ENCODE peak calls at places on chromosome 7, in seven cellular contexts. One of them, this sample, is unnamed.

GRCh38 chr7:97381815-97382214 is 264.3 kb downstream of the SDHAF3 start:
- DNase-seq in HT1080: no peak
- DNase-seq in KBM-7: no peak
- DNase-seq in mucosa of gallbladder: no peak
- DNase-seq in activated T-helper 9 cell treated with anti-CD3 and anti-CD28 coated beads, Interleukin-2, amount 50 U/mL, for 16 hours: no peak
- DNase-seq in hepatocyte: no peak
- DNase-seq in T-helper 17 cell: no peak
- DNase-seq in this sample: no peak

GRCh38 chr7:351681-352480 is 61.9 kb downstream of the FOXL3 start:
- DNase-seq in hepatocyte: no peak
- DNase-seq in activated T-helper 9 cell treated with anti-CD3 and anti-CD28 coated beads, Interleukin-2, amount 50 U/mL, for 16 hours: no peak
- DNase-seq in T-helper 17 cell: peak
- DNase-seq in KBM-7: no peak
- DNase-seq in mucosa of gallbladder: no peak
- DNase-seq in HT1080: no peak
- DNase-seq in this sample: peak

GRCh38 chr7:1758417-1758858 is 88.4 kb downstream of the ELFN1 start:
- DNase-seq in HT1080: peak
- DNase-seq in T-helper 17 cell: no peak
- DNase-seq in KBM-7: peak
- DNase-seq in mucosa of gallbladder: peak
- DNase-seq in activated T-helper 9 cell treated with anti-CD3 and anti-CD28 coated beads, Interleukin-2, amount 50 U/mL, for 16 hours: no peak
- DNase-seq in hepatocyte: peak
- DNase-seq in this sample: no peak

GRCh38 chr7:131105294-131105802 is 222.3 kb upstream of the MKLN1 start:
- DNase-seq in T-helper 17 cell: no peak
- DNase-seq in activated T-helper 9 cell treated with anti-CD3 and anti-CD28 coated beads, Interleukin-2, amount 50 U/mL, for 16 hours: no peak
- DNase-seq in mucosa of gallbladder: peak
- DNase-seq in HT1080: peak
- DNase-seq in KBM-7: peak
- DNase-seq in hepatocyte: no peak
- DNase-seq in this sample: no peak

GRCh38 chr7:2651336-2651735 is 19.6 kb downstream of the TTYH3 start:
- DNase-seq in mucosa of gallbladder: no peak
- DNase-seq in activated T-helper 9 cell treated with anti-CD3 and anti-CD28 coated beads, Interleukin-2, amount 50 U/mL, for 16 hours: no peak
- DNase-seq in KBM-7: peak
- DNase-seq in HT1080: no peak
- DNase-seq in T-helper 17 cell: no peak
- DNase-seq in hepatocyte: no peak
- DNase-seq in this sample: no peak

GRCh38 chr7:87875151-87876039 is 765 bp downstream of the SLC25A40 start:
- DNase-seq in hepatocyte: no peak
- DNase-seq in T-helper 17 cell: no peak
- DNase-seq in KBM-7: peak
- DNase-seq in HT1080: no peak
- DNase-seq in activated T-helper 9 cell treated with anti-CD3 and anti-CD28 coated beads, Interleukin-2, amount 50 U/mL, for 16 hours: peak
- DNase-seq in mucosa of gallbladder: no peak
- DNase-seq in this sample: no peak

GRCh38 chr7:134703781-134704180 is 57.1 kb downstream of the BPGM start:
- DNase-seq in activated T-helper 9 cell treated with anti-CD3 and anti-CD28 coated beads, Interleukin-2, amount 50 U/mL, for 16 hours: no peak
- DNase-seq in HT1080: no peak
- DNase-seq in T-helper 17 cell: no peak
- DNase-seq in KBM-7: no peak
- DNase-seq in hepatocyte: no peak
- DNase-seq in mucosa of gallbladder: no peak
- DNase-seq in this sample: no peak

GRCh38 chr7:36048902-36049240 is 104.2 kb upstream of the EEPD1 start:
- DNase-seq in HT1080: peak
- DNase-seq in activated T-helper 9 cell treated with anti-CD3 and anti-CD28 coated beads, Interleukin-2, amount 50 U/mL, for 16 hours: no peak
- DNase-seq in T-helper 17 cell: no peak
- DNase-seq in mucosa of gallbladder: no peak
- DNase-seq in KBM-7: no peak
- DNase-seq in hepatocyte: no peak
- DNase-seq in this sample: no peak

GRCh38 chr7:45990276-45990675 is 69.2 kb upstream of the IGFBP3 start:
- DNase-seq in activated T-helper 9 cell treated with anti-CD3 and anti-CD28 coated beads, Interleukin-2, amount 50 U/mL, for 16 hours: no peak
- DNase-seq in HT1080: no peak
- DNase-seq in mucosa of gallbladder: peak
- DNase-seq in hepatocyte: no peak
- DNase-seq in T-helper 17 cell: no peak
- DNase-seq in KBM-7: no peak
- DNase-seq in this sample: no peak

GRCh38 chr7:20194586-20194985 is 22.6 kb downstream of the MACC1 start:
- DNase-seq in hepatocyte: no peak
- DNase-seq in activated T-helper 9 cell treated with anti-CD3 and anti-CD28 coated beads, Interleukin-2, amount 50 U/mL, for 16 hours: no peak
- DNase-seq in HT1080: no peak
- DNase-seq in KBM-7: no peak
- DNase-seq in T-helper 17 cell: no peak
- DNase-seq in mucosa of gallbladder: no peak
- DNase-seq in this sample: no peak

GRCh38 chr7:19069842-19070241 is 47.6 kb downstream of the TWIST1 start:
- DNase-seq in activated T-helper 9 cell treated with anti-CD3 and anti-CD28 coated beads, Interleukin-2, amount 50 U/mL, for 16 hours: no peak
- DNase-seq in T-helper 17 cell: no peak
- DNase-seq in mucosa of gallbladder: no peak
- DNase-seq in KBM-7: no peak
- DNase-seq in hepatocyte: no peak
- DNase-seq in HT1080: peak
- DNase-seq in this sample: no peak

GRCh38 chr7:45865594-45866410 is 7.1 kb downstream of the CCDC201 start:
- DNase-seq in mucosa of gallbladder: no peak
- DNase-seq in T-helper 17 cell: no peak
- DNase-seq in HT1080: no peak
- DNase-seq in activated T-helper 9 cell treated with anti-CD3 and anti-CD28 coated beads, Interleukin-2, amount 50 U/mL, for 16 hours: no peak
- DNase-seq in KBM-7: no peak
- DNase-seq in hepatocyte: no peak
- DNase-seq in this sample: no peak

GRCh38 chr7:13188236-13188635 is 500.8 kb downstream of the ARL4A start:
- DNase-seq in mucosa of gallbladder: no peak
- DNase-seq in T-helper 17 cell: no peak
- DNase-seq in HT1080: no peak
- DNase-seq in hepatocyte: no peak
- DNase-seq in activated T-helper 9 cell treated with anti-CD3 and anti-CD28 coated beads, Interleukin-2, amount 50 U/mL, for 16 hours: no peak
- DNase-seq in KBM-7: no peak
- DNase-seq in this sample: no peak

GRCh38 chr7:70190266-70190665 is 592.0 kb downstream of the AUTS2 start:
- DNase-seq in T-helper 17 cell: no peak
- DNase-seq in mucosa of gallbladder: no peak
- DNase-seq in activated T-helper 9 cell treated with anti-CD3 and anti-CD28 coated beads, Interleukin-2, amount 50 U/mL, for 16 hours: no peak
- DNase-seq in KBM-7: no peak
- DNase-seq in hepatocyte: no peak
- DNase-seq in HT1080: no peak
- DNase-seq in this sample: no peak

GRCh38 chr7:27860800-27861199 is 120.8 kb downstream of the TAX1BP1 start:
- DNase-seq in HT1080: no peak
- DNase-seq in KBM-7: peak
- DNase-seq in T-helper 17 cell: no peak
- DNase-seq in mucosa of gallbladder: no peak
- DNase-seq in hepatocyte: no peak
- DNase-seq in activated T-helper 9 cell treated with anti-CD3 and anti-CD28 coated beads, Interleukin-2, amount 50 U/mL, for 16 hours: no peak
- DNase-seq in this sample: no peak

GRCh38 chr7:30028749-30029635 is 780 bp downstream of the PLEKHA8 start:
- DNase-seq in T-helper 17 cell: peak
- DNase-seq in KBM-7: peak
- DNase-seq in activated T-helper 9 cell treated with anti-CD3 and anti-CD28 coated beads, Interleukin-2, amount 50 U/mL, for 16 hours: no peak
- DNase-seq in HT1080: peak
- DNase-seq in hepatocyte: peak
- DNase-seq in mucosa of gallbladder: peak
- DNase-seq in this sample: peak

GRCh38 chr7:38796636-38797501 is 112.1 kb downstream of the VPS41 start:
- DNase-seq in T-helper 17 cell: peak
- DNase-seq in hepatocyte: peak
- DNase-seq in mucosa of gallbladder: peak
- DNase-seq in HT1080: peak
- DNase-seq in activated T-helper 9 cell treated with anti-CD3 and anti-CD28 coated beads, Interleukin-2, amount 50 U/mL, for 16 hours: peak
- DNase-seq in KBM-7: peak
- DNase-seq in this sample: no peak

GRCh38 chr7:131525820-131526219 is 30.6 kb downstream of the PODXL start:
- DNase-seq in KBM-7: no peak
- DNase-seq in mucosa of gallbladder: no peak
- DNase-seq in hepatocyte: no peak
- DNase-seq in activated T-helper 9 cell treated with anti-CD3 and anti-CD28 coated beads, Interleukin-2, amount 50 U/mL, for 16 hours: no peak
- DNase-seq in HT1080: peak
- DNase-seq in T-helper 17 cell: no peak
- DNase-seq in this sample: no peak

GRCh38 chr7:70177166-70177565 is 578.9 kb downstream of the AUTS2 start:
- DNase-seq in HT1080: peak
- DNase-seq in KBM-7: no peak
- DNase-seq in T-helper 17 cell: no peak
- DNase-seq in hepatocyte: no peak
- DNase-seq in activated T-helper 9 cell treated with anti-CD3 and anti-CD28 coated beads, Interleukin-2, amount 50 U/mL, for 16 hours: no peak
- DNase-seq in mucosa of gallbladder: no peak
- DNase-seq in this sample: no peak

GRCh38 chr7:100674441-100675407 is 1.2 kb downstream of the GNB2 start:
- DNase-seq in hepatocyte: peak
- DNase-seq in HT1080: no peak
- DNase-seq in mucosa of gallbladder: no peak
- DNase-seq in activated T-helper 9 cell treated with anti-CD3 and anti-CD28 coated beads, Interleukin-2, amount 50 U/mL, for 16 hours: peak
- DNase-seq in T-helper 17 cell: no peak
- DNase-seq in KBM-7: no peak
- DNase-seq in this sample: peak

GRCh38 chr7:80736371-80736770 is 97.9 kb downstream of the CD36 start:
- DNase-seq in hepatocyte: no peak
- DNase-seq in mucosa of gallbladder: no peak
- DNase-seq in activated T-helper 9 cell treated with anti-CD3 and anti-CD28 coated beads, Interleukin-2, amount 50 U/mL, for 16 hours: no peak
- DNase-seq in HT1080: peak
- DNase-seq in KBM-7: no peak
- DNase-seq in T-helper 17 cell: no peak
- DNase-seq in this sample: no peak

GRCh38 chr7:33262476-33262875 is 133.1 kb downstream of the BBS9 start:
- DNase-seq in HT1080: peak
- DNase-seq in activated T-helper 9 cell treated with anti-CD3 and anti-CD28 coated beads, Interleukin-2, amount 50 U/mL, for 16 hours: no peak
- DNase-seq in mucosa of gallbladder: no peak
- DNase-seq in KBM-7: no peak
- DNase-seq in hepatocyte: no peak
- DNase-seq in T-helper 17 cell: no peak
- DNase-seq in this sample: no peak